ENCODE peak calls at places on chromosomes 11 and 22, in ten cellular contexts. D is activated CD8-positive, alpha-beta memory T cell treated with anti-CD3 and anti-CD28 coated beads for 1 hour; T is HL-60; C is activated CD4-positive, CD25-positive, alpha-beta regulatory T cell treated with anti-CD3 and anti-CD28 coated beads, Interleukin-2, amount 50 U/mL, for 72 hours; M is NCI-H774; P is AG08395; X is AG04450; Z is GM04504; R is EH; I is NCI-H2029. G is an unnamed sample.

GRCh38 chr11:134008593-134008992 is 51.8 kb upstream of the IGSF9B start:
- DNase-seq in T (no peak), X (no peak), Z (no peak), M (no peak), I (no peak), C (no peak), D (no peak), P (no peak), R (no peak), G (no peak)

GRCh38 chr22:36334838-36335603 is 52.7 kb downstream of the MYH9 start:
- DNase-seq in I (no peak), P (peak; percentile 86), D (no peak), R (peak; percentile 92), C (no peak), X (peak; percentile 70), M (no peak), Z (peak; percentile 44), T (peak; percentile 76), G (no peak)

GRCh38 chr11:69436041-69436982 is 45.2 kb upstream of the LINC01488 start:
- DNase-seq in M (no peak), X (no peak), D (no peak), I (no peak), Z (no peak), R (no peak), C (no peak), P (no peak), T (peak; percentile 84), G (no peak)

GRCh38 chr11:19869946-19870589 is 157.4 kb downstream of the NAV2 start:
- DNase-seq in P (no peak), Z (no peak), M (no peak), C (no peak), D (no peak), I (no peak), X (no peak), T (no peak), R (no peak), G (no peak)

GRCh38 chr11:122322369-122322768 is 206.4 kb upstream of the BLID start:
- DNase-seq in R (peak; percentile 10), P (peak; percentile 71), C (no peak), X (peak; percentile 52), D (no peak), T (peak; percentile 40), Z (peak; percentile 44), I (no peak), M (no peak), G (no peak)

GRCh38 chr11:27367881-27368280 is 4.9 kb upstream of the CCDC34 start:
- DNase-seq in T (no peak), X (no peak), Z (no peak), D (no peak), M (peak; percentile 77), I (peak; percentile 48), R (no peak), C (no peak), P (no peak), G (no peak)

GRCh38 chr11:3108183-3108721 is 51.0 kb upstream of the CARS1 start:
- DNase-seq in C (peak; percentile 17), M (no peak), P (no peak), I (no peak), T (no peak), Z (no peak), X (no peak), R (no peak), D (no peak), G (no peak)

GRCh38 chr11:59666969-59667368 is 1.9 kb downstream of the PATL1 start:
- DNase-seq in M (no peak), T (no peak), R (peak; percentile 31), D (no peak), I (no peak), X (no peak), C (no peak), P (no peak), Z (no peak), G (no peak)

GRCh38 chr22:49647346-49648026 is 180.2 kb downstream of the BRD1 start:
- DNase-seq in P (no peak), T (no peak), D (no peak), M (no peak), X (no peak), R (no peak), Z (no peak), I (no peak), C (no peak), G (no peak)

GRCh38 chr11:126592496-126593410 is 237.3 kb downstream of the ST3GAL4 start:
- DNase-seq in D (no peak), C (no peak), Z (no peak), M (no peak), X (no peak), P (no peak), R (no peak), I (no peak), T (no peak), G (peak; percentile 15)

GRCh38 chr22:46792061-46792796 is 29.8 kb downstream of the TBC1D22A start:
- DNase-seq in C (no peak), Z (no peak), M (no peak), I (no peak), X (no peak), T (no peak), R (no peak), P (no peak), D (no peak), G (no peak)

GRCh38 chr22:49211176-49211575 is 616.5 kb downstream of the BRD1 start:
- DNase-seq in D (no peak), M (no peak), C (no peak), P (no peak), R (no peak), Z (no peak), X (no peak), I (no peak), T (no peak), G (no peak)

GRCh38 chr22:45882881-45883810 is 93.8 kb downstream of the WNT7B start:
- DNase-seq in P (no peak), T (no peak), Z (no peak), X (no peak), R (no peak), M (no peak), I (no peak), D (no peak), C (peak; percentile 25), G (no peak)

GRCh38 chr22:22821340-22821739 is 66.3 kb upstream of the IGLL5 start:
- DNase-seq in P (no peak), R (no peak), M (no peak), C (no peak), I (no peak), D (no peak), Z (no peak), X (no peak), T (no peak), G (no peak)

GRCh38 chr11:115104851-115105453 is 399.3 kb downstream of the CADM1 start:
- DNase-seq in P (no peak), I (no peak), T (no peak), X (no peak), M (no peak), D (no peak), R (no peak), C (no peak), Z (no peak), G (no peak)

GRCh38 chr11:121282886-121283502 is 9.6 kb upstream of the SC5D start:
- DNase-seq in M (no peak), R (no peak), C (no peak), P (no peak), X (no peak), D (no peak), Z (no peak), I (no peak), T (no peak), G (no peak)

GRCh38 chr22:50728523-50728931 is 9.5 kb upstream of the ACR start:
- DNase-seq in Z (no peak), P (no peak), C (no peak), T (no peak), X (no peak), D (no peak), M (no peak), R (no peak), I (no peak), G (no peak)

GRCh38 chr11:66693356-66694055 is 15.8 kb upstream of the RBM4B start:
- DNase-seq in Z (no peak), X (no peak), M (no peak), P (no peak), C (no peak), I (no peak), D (no peak), T (no peak), R (no peak), G (no peak)

GRCh38 chr22:33715626-33716025 is 204.7 kb downstream of the LARGE1 start:
- DNase-seq in X (no peak), Z (no peak), M (no peak), T (no peak), I (no peak), D (no peak), P (no peak), R (no peak), C (no peak), G (no peak)